ENCODE peak calls at places on chromosome 10, in six cellular contexts. K is RWPE1; W is GM23338; E is CD8-positive, alpha-beta T cell; B is stomach; A is fibroblast of lung. C is an unnamed sample.

GRCh38 chr10:103852189-103852711 is 3.1 kb downstream of the SH3PXD2A start:
- DNase-seq in K (no peak), W (no peak), E (no peak), B (no peak), A (peak; percentile 72), C (no peak)

GRCh38 chr10:44696496-44696895 is 214.6 kb upstream of the TMEM72 start:
- DNase-seq in K (no peak), W (no peak), E (no peak), B (no peak), A (peak; percentile 87), C (no peak)

GRCh38 chr10:102743078-102743587 is 615 bp upstream of the WBP1L start:
- DNase-seq in K (no peak), W (no peak), E (no peak), B (no peak), A (no peak), C (no peak)

GRCh38 chr10:75247797-75248196 is 12.0 kb upstream of the COMTD1 start:
- DNase-seq in K (no peak), W (no peak), E (no peak), B (peak; percentile 64), A (no peak), C (no peak)

GRCh38 chr10:89032141-89032814 is 41.7 kb downstream of the FAS start:
- DNase-seq in K (peak; percentile 78), W (peak; percentile 55), E (no peak), B (no peak), A (peak; percentile 86), C (peak; percentile 95)

GRCh38 chr10:102583435-102584417 is 60.6 kb upstream of the TRIM8 start:
- DNase-seq in K (peak; percentile 91), W (peak; percentile 96), E (peak; percentile 74), B (peak; percentile 90), A (peak; percentile 74), C (peak; percentile 66)

GRCh38 chr10:71998840-71999194 is 34.6 kb downstream of the CHST3 start:
- DNase-seq in K (peak; percentile 98), W (no peak), E (no peak), B (peak; percentile 50), A (peak; percentile 82), C (peak; percentile 91)

GRCh38 chr10:123250640-123251039 is 96.4 kb downstream of the BUB3 start:
- DNase-seq in K (no peak), W (no peak), E (no peak), B (no peak), A (no peak), C (no peak)

GRCh38 chr10:561721-562120 is 127.7 kb downstream of the DIP2C start:
- DNase-seq in K (no peak), W (no peak), E (no peak), B (no peak), A (no peak), C (no peak)

GRCh38 chr10:73095479-73096021 is 1.1 kb downstream of the P4HA1 start:
- DNase-seq in K (no peak), W (peak; percentile 77), E (no peak), B (peak; percentile 36), A (peak; percentile 82), C (peak; percentile 53)

GRCh38 chr10:122650331-122650730 is 49.3 kb downstream of the C10orf120 start:
- DNase-seq in K (no peak), W (no peak), E (no peak), B (no peak), A (no peak), C (no peak)

GRCh38 chr10:132175907-132176581 is 10.7 kb upstream of the DPYSL4 start:
- DNase-seq in K (no peak), W (peak; percentile 44), E (no peak), B (no peak), A (no peak), C (no peak)

GRCh38 chr10:120422459-120422858 is 34.6 kb upstream of the PLPP4 start:
- DNase-seq in K (peak; percentile 50), W (no peak), E (no peak), B (no peak), A (peak; percentile 98), C (peak; percentile 73)

GRCh38 chr10:74056081-74056818 is 58.3 kb downstream of the VCL start:
- DNase-seq in K (peak; percentile 77), W (no peak), E (no peak), B (no peak), A (peak; percentile 89), C (peak; percentile 65)

GRCh38 chr10:28937959-28938358 is 260.6 kb downstream of the BAMBI start:
- DNase-seq in K (no peak), W (no peak), E (no peak), B (no peak), A (no peak), C (no peak)

GRCh38 chr10:99966306-99966705 is 43.4 kb downstream of the DNMBP start:
- DNase-seq in K (peak; percentile 86), W (no peak), E (no peak), B (no peak), A (peak; percentile 98), C (peak; percentile 95)

GRCh38 chr10:132646443-132647097 is 109.0 kb downstream of the INPP5A start:
- DNase-seq in K (no peak), W (no peak), E (no peak), B (no peak), A (no peak), C (no peak)

GRCh38 chr10:102410427-102411073 is 8.0 kb downstream of the PSD start:
- DNase-seq in K (no peak), W (peak; percentile 80), E (no peak), B (no peak), A (peak; percentile 28), C (no peak)

GRCh38 chr10:635088-635861 is 54.2 kb downstream of the DIP2C start:
- DNase-seq in K (no peak), W (no peak), E (no peak), B (no peak), A (no peak), C (no peak)

GRCh38 chr10:120584786-120585185 is 127.8 kb downstream of the PLPP4 start:
- DNase-seq in K (no peak), W (no peak), E (no peak), B (no peak), A (no peak), C (no peak)

GRCh38 chr10:133274751-133275682 is 1.7 kb downstream of the ADAM8 start:
- DNase-seq in K (peak; percentile 75), W (no peak), E (peak; percentile 62), B (peak; percentile 53), A (peak; percentile 16), C (peak; percentile 87)

GRCh38 chr10:133009218-133009954 is 67.0 kb upstream of the CFAP46 start:
- DNase-seq in K (peak; percentile 36), W (no peak), E (no peak), B (peak; percentile 76), A (no peak), C (no peak)

GRCh38 chr10:114663631-114664030 is 5.6 kb upstream of the ABLIM1 start:
- DNase-seq in K (no peak), W (peak; percentile 29), E (no peak), B (no peak), A (peak; percentile 25), C (no peak)

GRCh38 chr10:11162828-11163599 is 145.3 kb downstream of the CELF2 start:
- DNase-seq in K (no peak), W (no peak), E (peak; percentile 67), B (peak; percentile 55), A (no peak), C (no peak)

GRCh38 chr10:72170263-72170662 is 45.5 kb upstream of the ANAPC16 start:
- DNase-seq in K (no peak), W (no peak), E (no peak), B (peak; percentile 77), A (peak; percentile 71), C (no peak)

GRCh38 chr10:4129866-4130455 is 345.0 kb upstream of the KLF6 start:
- DNase-seq in K (no peak), W (no peak), E (no peak), B (no peak), A (peak; percentile 31), C (no peak)

GRCh38 chr10:106402455-106402854 is 762.1 kb downstream of the SORCS1 start:
- DNase-seq in K (no peak), W (no peak), E (no peak), B (no peak), A (no peak), C (no peak)

GRCh38 chr10:133178357-133179127 is 18.5 kb downstream of the KNDC1 start:
- DNase-seq in K (no peak), W (no peak), E (no peak), B (no peak), A (no peak), C (no peak)

GRCh38 chr10:94199565-94199964 is 163.2 kb downstream of the NOC3L start:
- DNase-seq in K (no peak), W (no peak), E (no peak), B (no peak), A (peak; percentile 67), C (no peak)
- H3K27ac ChIP-seq in K (no peak overlapping the region), W (no peak overlapping the region), E (no peak overlapping the region), B (no peak overlapping the region), A (no peak overlapping the region), C (no peak overlapping the region)

GRCh38 chr10:67760272-67760671 is 64.3 kb upstream of the CTNNA3 start:
- DNase-seq in K (no peak), W (no peak), E (no peak), B (no peak), A (no peak), C (no peak)

GRCh38 chr10:67764012-67764822 is 68.2 kb upstream of the CTNNA3 start:
- DNase-seq in K (peak; percentile 91), W (peak; percentile 98), E (peak; percentile 98), B (peak; percentile 96), A (peak; percentile 91), C (peak; percentile 90)

GRCh38 chr10:67767245-67767644 is 70.7 kb downstream of the DNAJC12 start:
- DNase-seq in K (no peak), W (no peak), E (no peak), B (no peak), A (no peak), C (no peak)

GRCh38 chr10:67763499-67764011 is 67.6 kb upstream of the CTNNA3 start:
- DNase-seq in K (peak; percentile 49), W (peak; percentile 74), E (peak; percentile 79), B (peak; percentile 72), A (peak; percentile 47), C (no peak)
- TF ChIP-seq CTCF in K (no peak), W (no peak), E (no peak), B (no peak), A (no peak), C (no peak)

GRCh38 chr10:70328987-70329386 is 45.2 kb upstream of the NPFFR1 start:
- DNase-seq in K (no peak), W (no peak), E (no peak), B (no peak), A (peak; percentile 26), C (peak; percentile 35)

GRCh38 chr10:70333268-70333667 is 49.2 kb downstream of the LRRC20 start:
- DNase-seq in K (no peak), W (no peak), E (no peak), B (no peak), A (no peak), C (no peak)

GRCh38 chr10:70331486-70332268 is 47.9 kb upstream of the NPFFR1 start:
- DNase-seq in K (peak; percentile 99), W (peak; percentile 35), E (no peak), B (peak; percentile 35), A (peak; percentile 94), C (peak; percentile 96)

GRCh38 chr10:70330671-70331070 is 46.9 kb upstream of the NPFFR1 start:
- DNase-seq in K (no peak), W (no peak), E (no peak), B (no peak), A (no peak), C (no peak)

GRCh38 chr10:70331160-70331485 is 47.3 kb upstream of the NPFFR1 start:
- DNase-seq in K (no peak), W (no peak), E (no peak), B (no peak), A (no peak), C (no peak)
- H3K27ac ChIP-seq in K (peak overlapping the region; percentile 72), W (no peak overlapping the region), E (no peak overlapping the region), B (no peak overlapping the region), A (no peak overlapping the region), C (no peak overlapping the region)

GRCh38 chr10:97400665-97401454 is at the start of gene RRP12:
- DNase-seq in K (peak; percentile 99), W (peak; percentile 100), E (peak; percentile 71), B (peak; percentile 90), A (peak; percentile 98), C (peak; percentile 97)
- TF ChIP-seq CTCF in K (no peak), W (peak; percentile 14), E (no peak), B (no peak), A (no peak), C (peak; percentile 19)

C was measured in mammary epithelial cell.